ENCODE peak calls at places on chromosomes 1 and 21, in four cellular contexts. D is astrocyte, N is GM23338, P is fibroblast of lung. V is an unnamed sample.

GRCh38 chr21:25360593-25360992 is 246.7 kb downstream of the MRPL39 start:
- DNase-seq in D (no peak), N (no peak), P (no peak), V (no peak)

GRCh38 chr1:222522105-222522915 is 25.6 kb downstream of the HHIPL2 start:
- DNase-seq in N (no peak), P (no peak), D (no peak), V (no peak)

GRCh38 chr1:41587791-41588190 is 103.3 kb upstream of the EDN2 start:
- DNase-seq in P (no peak), D (no peak), N (no peak), V (no peak)

GRCh38 chr1:2594001-2594640 is 7.5 kb downstream of the PRXL2B start:
- DNase-seq in P (peak), D (no peak), N (no peak), V (peak)

GRCh38 chr1:55141295-55141893 is 73.8 kb downstream of the USP24 start:
- DNase-seq in P (no peak), D (no peak), N (no peak), V (peak)

GRCh38 chr1:115764541-115764940 is 4.0 kb downstream of the CASQ2 start:
- DNase-seq in D (no peak), N (peak), P (peak), V (no peak)

GRCh38 chr1:54574158-54574778 is 26.2 kb downstream of the ACOT11 start:
- DNase-seq in N (no peak), P (no peak), D (no peak), V (peak)

GRCh38 chr1:193321242-193321842 is 134.9 kb upstream of the B3GALT2 start:
- DNase-seq in N (no peak), D (peak), P (no peak), V (no peak)

GRCh38 chr1:221761354-221762002 is 19.6 kb upstream of the DUSP10 start:
- DNase-seq in P (no peak), D (no peak), N (no peak), V (no peak)

GRCh38 chr1:26234644-26235384 is 814 bp downstream of the CEP85 start:
- DNase-seq in P (peak), N (peak), D (peak), V (peak)

GRCh38 chr1:197180252-197180878 is 33.9 kb upstream of the ASPM start:
- DNase-seq in D (peak), N (peak), P (peak), V (no peak)

GRCh38 chr1:55650449-55650848 is 435.3 kb upstream of the USP24 start:
- DNase-seq in N (no peak), P (peak), D (peak), V (peak)

GRCh38 chr1:82108843-82109242 is 308.1 kb downstream of the ADGRL2 start:
- DNase-seq in D (no peak), N (no peak), P (no peak), V (no peak)

GRCh38 chr1:93042134-93042821 is 36.8 kb upstream of the MTF2 start:
- DNase-seq in N (no peak), D (no peak), P (no peak), V (no peak)

GRCh38 chr1:57826535-57826934 is 402.7 kb upstream of the DAB1 start:
- DNase-seq in N (no peak), D (no peak), P (no peak), V (no peak)

GRCh38 chr1:236143104-236143948 is 987 bp downstream of the GPR137B start:
- DNase-seq in P (peak), D (peak), N (peak), V (peak)

GRCh38 chr21:34670962-34671348 is 2.2 kb downstream of the CLIC6 start:
- DNase-seq in N (peak), P (no peak), D (no peak), V (no peak)

GRCh38 chr21:35138665-35139381 is 89.7 kb upstream of the RUNX1 start:
- DNase-seq in P (peak), D (peak), N (peak), V (peak)

GRCh38 chr21:34636961-34637360 is 22.0 kb upstream of the RCAN1 start:
- DNase-seq in P (no peak), N (no peak), D (no peak), V (no peak)

GRCh38 chr1:54253480-54253879 is 53.5 kb downstream of the MRPL37 start:
- DNase-seq in N (no peak), P (peak), D (peak), V (peak)

GRCh38 chr1:67264152-67264551 is 43.5 kb upstream of the IL12RB2 start:
- DNase-seq in P (no peak), N (no peak), D (no peak), V (no peak)

GRCh38 chr21:28833181-28833580 is 159.5 kb downstream of the LTN1 start:
- DNase-seq in D (no peak), P (no peak), N (no peak), V (no peak)

GRCh38 chr1:21587602-21587953 is 78.4 kb downstream of the ALPL start:
- DNase-seq in N (no peak), D (no peak), P (no peak), V (no peak)

GRCh38 chr1:203317429-203318228 is 12.3 kb downstream of the BTG2 start:
- DNase-seq in P (no peak), N (no peak), D (no peak), V (no peak)

GRCh38 chr1:20682571-20683236 is 21.5 kb upstream of the DDOST start:
- DNase-seq in D (no peak), P (no peak), N (no peak), V (peak)

GRCh38 chr1:230211436-230212145 is 144.6 kb downstream of the GALNT2 start:
- DNase-seq in P (no peak), N (no peak), D (no peak), V (no peak)

GRCh38 chr1:179310271-179310670 is 16.7 kb downstream of the SOAT1 start:
- DNase-seq in P (peak), N (no peak), D (peak), V (no peak)

GRCh38 chr1:151391079-151391563 is 8.3 kb upstream of the PSMB4 start:
- DNase-seq in D (no peak), N (no peak), P (no peak), V (no peak)

GRCh38 chr1:213761845-213762407 is 225.8 kb upstream of the PROX1 start:
- DNase-seq in D (no peak), N (peak), P (no peak), V (no peak)

GRCh38 chr1:2413495-2414296 is 1.3 kb upstream of the PEX10 start:
- DNase-seq in P (no peak), N (peak), D (no peak), V (no peak)

GRCh38 chr1:175521265-175522040 is 221.9 kb downstream of the TNR start:
- DNase-seq in P (no peak), N (no peak), D (no peak), V (no peak)

GRCh38 chr1:24586970-24587820 is 31.3 kb downstream of the NCMAP start:
- DNase-seq in P (peak), D (peak), N (peak), V (no peak)

GRCh38 chr21:45029968-45030636 is 44.3 kb upstream of the ADARB1 start:
- DNase-seq in D (no peak), N (peak), P (no peak), V (peak)

GRCh38 chr1:41102653-41103052 is 81.1 kb upstream of the SLFNL1 start:
- DNase-seq in N (no peak), P (no peak), D (no peak), V (no peak)

GRCh38 chr1:177228721-177229088 is 57.9 kb downstream of the BRINP2 start:
- DNase-seq in D (peak), P (peak), N (no peak), V (no peak)

GRCh38 chr1:231487019-231487418 is 41.5 kb upstream of the TSNAX start:
- DNase-seq in P (peak), D (peak), N (no peak), V (no peak)

GRCh38 chr1:91622586-91622985 is 121.9 kb downstream of the CDC7 start:
- DNase-seq in P (no peak), N (no peak), D (peak), V (no peak)

DNA sequence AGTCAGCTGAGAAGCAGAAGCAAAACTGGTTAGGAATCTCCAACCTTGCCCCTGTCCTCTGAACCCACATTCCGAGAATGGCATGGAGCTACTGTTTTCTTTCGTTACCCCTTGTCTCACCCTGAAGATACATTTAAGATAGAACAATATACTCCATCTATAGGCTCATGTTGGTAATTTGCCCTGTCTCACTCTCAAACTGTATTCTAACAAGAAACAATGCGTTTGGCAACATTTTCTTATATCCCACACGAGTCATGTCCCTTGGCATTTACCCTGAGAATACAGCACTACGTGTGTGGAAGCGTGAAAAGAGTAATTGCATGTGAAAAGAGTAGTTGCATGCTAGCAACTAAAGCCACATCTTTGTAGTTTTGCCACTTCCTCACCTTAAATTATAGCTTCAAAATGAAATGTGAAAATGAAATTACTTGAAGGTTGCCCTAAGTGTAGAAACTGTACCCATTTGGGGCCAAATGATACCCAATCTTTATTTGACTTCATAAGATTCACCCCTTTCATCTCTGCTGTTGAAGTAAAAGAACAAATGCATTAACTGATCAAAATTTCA is 5.3 kb downstream of the SLAMF7 start:
- DNase-seq in D (no peak), P (no peak), N (no peak), V (no peak)
- H3K4me2 ChIP-seq in D (no peak), P (no peak), N (no peak), V (no peak)

DNA sequence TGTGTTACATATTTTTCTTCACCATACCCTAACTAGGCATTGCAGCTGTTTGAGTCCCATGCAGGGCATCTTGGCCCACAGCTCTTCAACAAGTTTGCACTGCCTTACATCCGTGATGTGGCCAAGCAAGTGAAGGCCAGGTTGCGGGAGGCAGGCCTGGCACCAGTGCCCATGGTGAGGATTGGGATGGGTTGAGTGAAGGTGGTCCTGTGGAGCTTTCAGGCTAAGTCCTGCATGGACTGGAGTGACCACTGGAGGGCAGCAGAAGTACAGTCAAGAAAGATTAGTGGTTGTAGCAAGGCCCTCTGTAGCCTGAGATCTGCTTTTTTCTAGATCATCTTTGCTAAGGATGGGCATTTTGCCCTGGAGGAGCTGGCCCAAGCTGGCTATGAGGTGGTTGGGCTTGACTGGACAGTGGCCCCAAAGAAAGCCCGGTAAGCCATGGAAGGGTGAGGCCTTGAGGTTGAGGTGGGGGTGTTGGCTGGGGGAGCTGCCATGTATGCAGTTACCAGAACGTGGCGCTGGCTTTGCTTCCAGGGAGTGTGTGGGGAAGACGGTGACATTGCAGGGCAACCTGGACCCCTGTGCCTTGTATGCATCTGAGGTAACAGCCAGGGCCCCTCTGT is 2.5 kb downstream of the UROD start:
- DNase-seq in N (peak), P (peak), D (peak), V (peak)
- TF ChIP-seq CTCF in N (peak), P (peak), D (peak), V (peak)

GRCh38 chr1:50979964-50980363 is 9.9 kb downstream of the CDKN2C start:
- DNase-seq in N (no peak), D (no peak), P (no peak), V (no peak)
- H3K4me2 ChIP-seq in N (no peak), D (no peak), P (peak), V (peak)

DNA sequence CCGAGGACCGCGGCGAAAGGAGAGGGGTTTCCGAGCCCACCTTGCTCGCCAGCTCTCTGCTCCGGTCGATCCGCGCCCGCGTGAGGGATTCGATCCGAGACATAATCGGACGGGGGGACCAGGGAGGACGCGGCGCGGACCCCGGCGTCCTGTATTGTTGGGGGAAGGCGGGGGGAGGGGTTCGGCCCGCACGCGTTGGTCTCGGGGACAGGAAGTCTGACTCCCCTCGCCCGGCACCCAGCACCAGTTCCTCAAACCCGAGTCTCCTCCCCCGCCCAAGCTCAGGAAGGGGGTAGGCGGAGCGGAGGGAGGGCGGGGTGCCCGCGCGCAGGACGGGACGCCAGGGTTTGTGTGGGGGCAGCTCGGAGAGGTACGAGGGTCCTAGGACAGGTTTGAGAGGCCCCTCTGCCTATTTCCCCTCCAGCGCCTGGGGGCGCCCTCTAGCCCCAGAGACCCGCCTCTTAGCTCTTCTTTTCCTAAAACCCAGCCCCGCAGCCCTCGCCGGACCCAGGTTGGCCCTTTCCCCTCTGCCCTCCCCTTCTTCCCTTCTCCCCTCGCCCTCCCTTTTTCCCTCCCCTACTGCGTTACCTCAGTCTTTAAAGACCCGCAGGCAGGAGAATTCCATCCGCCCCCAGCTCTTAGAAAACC is at the start of gene ARHGEF2:
- DNase-seq in P (peak), D (peak), N (peak), V (peak)
- TF ChIP-seq CTCF in P (peak), D (no peak), N (peak), V (peak)

DNA sequence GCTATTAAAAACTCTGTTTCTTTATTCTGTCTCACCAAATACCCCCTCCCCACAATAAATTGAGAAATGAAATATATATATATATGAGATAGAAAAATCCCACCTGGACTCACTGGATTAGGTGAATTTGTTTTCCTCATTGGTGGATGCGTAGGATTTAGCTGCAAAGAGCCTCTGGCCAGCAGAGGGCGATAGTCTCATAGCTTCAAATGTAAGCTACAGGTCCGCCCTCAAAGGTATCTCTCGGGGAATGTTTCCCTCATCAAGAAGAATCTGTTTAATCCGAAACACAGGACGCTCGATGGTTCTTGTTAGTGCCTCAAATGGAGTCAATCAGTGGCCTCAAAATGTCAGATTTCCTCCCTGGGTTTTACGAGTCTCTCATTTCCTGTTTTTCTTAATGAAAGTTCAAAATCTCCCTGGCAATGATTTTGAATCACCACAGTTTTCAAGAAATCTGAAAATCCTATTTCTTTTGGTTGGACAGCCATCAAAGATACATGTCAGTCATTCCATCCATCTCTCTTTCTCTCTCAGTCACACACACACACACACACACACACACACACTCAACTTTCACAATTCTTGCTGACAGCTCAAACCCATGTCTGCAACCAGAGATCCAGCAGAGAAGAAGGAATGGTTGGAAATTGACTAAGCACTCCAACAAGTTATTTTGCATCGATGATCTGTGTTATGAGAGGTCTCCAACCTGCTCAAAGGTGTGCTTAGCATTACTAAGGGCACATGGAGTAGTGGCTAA is 13.9 kb upstream of the CAMK1G start:
- DNase-seq in P (peak), N (peak), D (peak), V (no peak)
- H3K4me2 ChIP-seq in P (peak), N (no peak), D (peak), V (peak)

DNA sequence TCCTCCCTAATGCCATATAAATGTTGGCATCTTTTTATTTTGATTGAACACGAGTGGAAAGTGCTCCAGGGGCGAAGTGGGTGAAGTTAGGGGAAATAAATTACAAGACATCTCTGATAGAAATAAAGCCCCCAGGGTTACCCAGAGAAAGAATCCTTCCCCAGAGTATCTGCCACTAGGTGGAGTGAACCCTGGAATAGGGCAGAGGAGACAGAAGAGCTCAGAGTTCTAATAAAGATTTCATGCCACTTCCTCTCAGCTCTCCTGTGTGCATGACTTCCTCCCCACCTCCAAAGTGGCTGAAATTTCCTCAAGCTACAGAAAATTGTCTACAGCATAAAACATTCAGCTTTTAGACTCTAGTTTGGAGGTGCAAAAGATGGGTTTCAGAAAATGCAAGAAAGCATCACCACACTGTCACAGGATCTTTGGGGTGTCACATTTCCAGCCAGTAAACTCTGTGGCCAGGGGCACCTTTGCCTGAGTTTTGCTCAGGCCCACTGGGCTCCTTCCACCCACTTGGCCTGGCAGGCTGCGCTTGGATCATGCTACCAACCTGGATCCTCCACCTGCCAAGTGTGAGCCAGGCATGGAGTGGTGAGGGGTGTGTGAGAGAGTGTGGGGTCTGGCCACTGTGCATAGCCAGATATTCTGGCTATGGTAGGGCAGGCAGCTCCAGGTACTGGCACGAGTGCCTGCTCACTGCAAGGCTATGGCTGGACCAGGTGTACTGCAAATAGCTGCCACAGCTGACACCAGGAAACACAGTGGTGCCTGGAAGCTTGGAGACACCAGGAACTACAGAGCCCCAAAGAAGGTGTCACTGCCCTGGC is 208.8 kb upstream of the USP25 start:
- DNase-seq in D (no peak), P (no peak), N (peak), V (peak)
- TF ChIP-seq CTCF in D (no peak), P (peak), N (peak), V (peak)

GRCh38 chr1:59006309-59006698 is 222.5 kb upstream of the JUN start:
- DNase-seq in N (no peak), P (no peak), D (no peak), V (no peak)
- H3K4me2 ChIP-seq in N (no peak), P (no peak), D (no peak), V (no peak)

GRCh38 chr1:216193839-216194443 is 229.3 kb downstream of the USH2A start:
- DNase-seq in P (no peak), D (no peak), N (peak), V (no peak)
- TF ChIP-seq CTCF in P (peak), D (peak), N (peak), V (no peak)